ENCODE peak calls at places on chromosomes 16 and 17, in seven cellular contexts. R, S, B, N, D, F and H are unnamed samples.

GRCh38 chr16:88924834-88925539 is 52.0 kb downstream of the CBFA2T3 start:
- DNase-seq in R (peak), S (peak), B (no peak), N (peak), D (peak), F (peak), H (peak)

GRCh38 chr16:50808929-50809538 is 67.1 kb downstream of the CYLD start:
- DNase-seq in R (no peak), S (no peak), B (no peak), N (no peak), D (no peak), F (no peak), H (no peak)

GRCh38 chr16:80283450-80284392 is 257.1 kb upstream of the DYNLRB2 start:
- DNase-seq in R (no peak), S (no peak), B (no peak), N (no peak), D (no peak), F (no peak), H (no peak)

GRCh38 chr16:4696172-4696904 is 3.0 kb downstream of the NUDT16L1 start:
- DNase-seq in R (peak), S (no peak), B (no peak), N (no peak), D (no peak), F (no peak), H (no peak)

GRCh38 chr17:82753201-82753464 is 1.3 kb downstream of the TBCD start:
- DNase-seq in R (no peak), S (no peak), B (no peak), N (no peak), D (no peak), F (no peak), H (no peak)

GRCh38 chr16:75909746-75910145 is 183.5 kb upstream of the CPHXL start:
- DNase-seq in R (no peak), S (no peak), B (no peak), N (no peak), D (no peak), F (no peak), H (no peak)

GRCh38 chr17:41061969-41062368 is 2.1 kb upstream of the KRTAP2-3 start:
- DNase-seq in R (no peak), S (no peak), B (no peak), N (no peak), D (no peak), F (peak), H (no peak)

GRCh38 chr17:45951941-45952340 is 47.1 kb upstream of the STH start:
- DNase-seq in R (no peak), S (no peak), B (no peak), N (no peak), D (peak), F (no peak), H (no peak)

GRCh38 chr16:10646581-10647263 is 48.0 kb downstream of the TEKT5 start:
- DNase-seq in R (no peak), S (no peak), B (no peak), N (no peak), D (no peak), F (peak), H (no peak)

GRCh38 chr16:12780467-12780866 is 23.2 kb downstream of the CPPED1 start:
- DNase-seq in R (no peak), S (no peak), B (no peak), N (no peak), D (no peak), F (no peak), H (no peak)

GRCh38 chr17:1231456-1231855 is 38.8 kb upstream of the BHLHA9 start:
- DNase-seq in R (no peak), S (no peak), B (no peak), N (no peak), D (no peak), F (no peak), H (no peak)

GRCh38 chr16:48153689-48154265 is 2.0 kb downstream of the ABCC12 start:
- DNase-seq in R (no peak), S (no peak), B (no peak), N (no peak), D (no peak), F (no peak), H (no peak)

GRCh38 chr17:81241648-81242420 is 2.7 kb downstream of the NDUFAF8 start:
- DNase-seq in R (peak), S (no peak), B (no peak), N (peak), D (peak), F (peak), H (peak)

GRCh38 chr16:1770328-1771071 is 843 bp downstream of the NME3 start:
- DNase-seq in R (peak), S (peak), B (no peak), N (no peak), D (no peak), F (no peak), H (peak)

GRCh38 chr17:79038545-79039135 is 14.7 kb downstream of the C1QTNF1 start:
- DNase-seq in R (no peak), S (no peak), B (no peak), N (no peak), D (no peak), F (no peak), H (no peak)

GRCh38 chr17:16354585-16354984 is 1.3 kb upstream of the CENPV start:
- DNase-seq in R (no peak), S (no peak), B (no peak), N (no peak), D (no peak), F (no peak), H (no peak)

GRCh38 chr16:14377326-14377725 is 252.7 kb downstream of the PARN start:
- DNase-seq in R (no peak), S (no peak), B (no peak), N (no peak), D (no peak), F (no peak), H (no peak)

GRCh38 chr17:60356947-60357346 is 35.0 kb downstream of the USP32 start:
- DNase-seq in R (no peak), S (no peak), B (no peak), N (no peak), D (no peak), F (no peak), H (peak)

GRCh38 chr17:37502009-37502936 is 12.6 kb downstream of the DUSP14 start:
- DNase-seq in R (no peak), S (no peak), B (no peak), N (no peak), D (no peak), F (peak), H (no peak)

GRCh38 chr16:64773184-64773583 is 348.7 kb downstream of the CDH11 start:
- DNase-seq in R (no peak), S (no peak), B (no peak), N (no peak), D (no peak), F (no peak), H (no peak)

GRCh38 chr17:34254146-34254545 is 939 bp upstream of the CCL2 start:
- DNase-seq in R (no peak), S (no peak), B (no peak), N (no peak), D (no peak), F (no peak), H (no peak)

GRCh38 chr17:61634942-61635538 is 44.0 kb upstream of the NACA2 start:
- DNase-seq in R (no peak), S (no peak), B (no peak), N (no peak), D (no peak), F (no peak), H (no peak)

GRCh38 chr16:17273142-17273561 is 197.6 kb downstream of the XYLT1 start:
- DNase-seq in R (no peak), S (peak), B (no peak), N (no peak), D (no peak), F (peak), H (no peak)

GRCh38 chr16:69796285-69797118 is 34.4 kb downstream of the WWP2 start:
- DNase-seq in R (peak), S (peak), B (no peak), N (no peak), D (peak), F (peak), H (peak)

GRCh38 chr16:9033125-9033830 is 58.2 kb upstream of the HAPSTR1 start:
- DNase-seq in R (peak), S (peak), B (no peak), N (no peak), D (peak), F (peak), H (no peak)

DNA sequence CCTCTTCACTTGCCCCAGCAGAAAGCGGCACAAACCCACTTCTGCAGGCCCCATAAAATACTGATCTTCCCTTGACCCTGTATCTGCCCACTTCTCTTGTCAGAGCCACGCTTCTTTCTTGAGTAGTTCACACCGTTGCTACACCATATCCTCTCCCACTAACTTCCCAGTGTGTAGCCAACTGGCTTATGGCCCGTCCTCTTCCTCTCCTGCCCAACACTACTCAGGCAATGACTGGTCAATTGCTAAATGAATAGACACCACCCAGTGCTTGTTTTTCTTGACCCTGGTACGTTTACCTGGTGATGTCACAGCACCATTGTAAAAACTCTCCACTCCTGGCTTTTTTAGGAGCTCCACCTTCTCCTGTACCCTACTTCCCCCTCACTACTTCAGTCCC is 86.9 kb downstream of the NDEL1 start:
- DNase-seq in R (no peak), S (no peak), B (no peak), N (no peak), D (no peak), F (no peak), H (no peak)
- TF ChIP-seq JUND in R (no peak), S (no peak), B (no peak), N (no peak), D (no peak), F (no peak), H (no peak)

GRCh38 chr16:29306201-29306600 is 100.3 kb downstream of the NPIPB11 start:
- DNase-seq in R (no peak), S (no peak), B (no peak), N (no peak), D (no peak), F (no peak), H (no peak)

GRCh38 chr16:29304251-29304900 is 102.1 kb downstream of the NPIPB11 start:
- DNase-seq in R (no peak), S (no peak), B (no peak), N (no peak), D (no peak), F (no peak), H (no peak)

GRCh38 chr16:29307598-29308507 is 98.7 kb downstream of the NPIPB11 start:
- DNase-seq in R (no peak), S (no peak), B (no peak), N (no peak), D (no peak), F (peak), H (no peak)

GRCh38 chr16:29308644-29309546 is 97.6 kb downstream of the NPIPB11 start:
- DNase-seq in R (no peak), S (no peak), B (no peak), N (no peak), D (no peak), F (no peak), H (no peak)

DNA sequence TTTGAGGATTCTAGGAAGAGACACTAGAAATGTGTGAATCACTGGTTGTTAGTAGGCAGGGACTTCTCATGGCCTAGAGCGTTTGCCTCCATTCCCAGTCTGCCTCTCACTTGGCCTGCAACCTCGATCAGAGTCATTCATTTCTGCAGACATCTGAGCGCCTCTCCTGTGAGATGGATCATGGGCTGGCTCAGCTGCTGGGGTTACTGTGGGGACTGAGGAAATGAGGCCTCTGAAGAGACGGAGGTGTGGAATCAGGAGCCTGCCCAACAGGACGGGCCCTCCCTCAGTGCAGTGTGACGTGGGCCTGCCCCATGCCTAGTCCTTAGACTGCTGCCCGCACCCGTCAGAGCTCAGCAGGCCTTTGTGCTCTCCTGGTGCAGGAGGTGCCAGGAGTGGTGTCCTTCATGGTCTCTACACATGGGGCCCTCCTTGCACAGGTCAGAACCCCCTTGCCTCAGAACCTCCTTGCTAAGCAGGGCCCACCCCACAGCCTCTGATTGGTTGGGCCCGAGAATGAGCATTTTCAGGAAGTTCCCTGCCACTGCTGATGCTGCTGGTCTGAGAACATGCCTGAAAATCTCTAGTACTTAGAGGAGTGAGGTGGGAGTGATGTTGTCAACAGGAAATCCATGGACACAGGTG is 99.4 kb downstream of the NPIPB11 start:
- DNase-seq in R (no peak), S (no peak), B (no peak), N (no peak), D (no peak), F (no peak), H (no peak)
- TF ChIP-seq JUND in R (no peak), S (no peak), B (no peak), N (no peak), D (no peak), F (no peak), H (no peak)

GRCh38 chr17:59073972-59074371 is 32.7 kb downstream of the TRIM37 start:
- DNase-seq in R (no peak), S (no peak), B (no peak), N (no peak), D (no peak), F (no peak), H (no peak)
- TF ChIP-seq JUND in R (no peak), S (no peak), B (no peak), N (no peak), D (no peak), F (no peak), H (no peak)

DNA sequence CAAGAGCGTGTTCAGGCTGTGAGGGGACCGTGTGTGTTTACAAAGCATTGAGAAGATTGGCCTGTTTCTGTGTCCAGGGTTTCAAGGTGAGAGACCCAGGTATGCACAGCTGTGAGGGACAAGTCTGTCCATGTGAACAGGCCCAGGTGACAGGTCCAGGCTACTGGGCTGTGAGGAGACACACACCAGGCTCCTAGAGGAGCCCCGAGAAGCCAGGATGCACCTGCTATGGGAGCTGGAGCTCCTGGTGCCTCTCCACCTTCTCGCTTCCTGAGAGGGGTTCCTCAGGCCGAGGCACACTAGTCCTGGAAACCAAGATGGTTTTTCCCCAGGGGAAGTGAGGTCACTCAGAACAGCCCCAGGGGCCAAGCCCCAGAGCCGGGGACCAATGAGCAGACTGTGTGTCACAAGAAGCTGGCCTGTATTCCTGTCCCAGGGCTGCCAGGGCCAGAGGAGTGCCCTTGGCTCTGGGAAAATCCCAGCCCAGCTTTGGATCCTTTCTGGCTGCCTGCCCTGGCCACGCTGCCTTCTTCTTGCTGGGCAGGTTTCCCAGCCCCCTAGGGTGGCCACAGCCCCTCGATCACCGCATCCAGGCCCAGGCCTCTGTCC is 153.4 kb upstream of the PLCG2 start:
- DNase-seq in R (no peak), S (no peak), B (no peak), N (no peak), D (no peak), F (no peak), H (peak)
- TF ChIP-seq JUND in R (no peak), S (no peak), B (no peak), N (no peak), D (no peak), F (no peak), H (no peak)

GRCh38 chr17:39235555-39236221 is 9.9 kb upstream of the STAC2 start:
- DNase-seq in R (peak), S (peak), B (peak), N (peak), D (peak), F (peak), H (peak)
- TF ChIP-seq JUND in R (no peak), S (no peak), B (no peak), N (no peak), D (no peak), F (no peak), H (no peak)

GRCh38 chr17:66398617-66399016 is 96.2 kb downstream of the PRKCA start:
- DNase-seq in R (peak), S (no peak), B (no peak), N (no peak), D (no peak), F (no peak), H (no peak)

GRCh38 chr17:66397486-66397885 is 95.1 kb downstream of the PRKCA start:
- DNase-seq in R (no peak), S (no peak), B (no peak), N (no peak), D (no peak), F (no peak), H (no peak)

GRCh38 chr17:66395961-66396360 is 93.5 kb downstream of the PRKCA start:
- DNase-seq in R (no peak), S (no peak), B (no peak), N (no peak), D (no peak), F (no peak), H (no peak)

GRCh38 chr17:66399441-66399840 is 97.0 kb downstream of the PRKCA start:
- DNase-seq in R (no peak), S (no peak), B (no peak), N (no peak), D (no peak), F (no peak), H (no peak)

DNA sequence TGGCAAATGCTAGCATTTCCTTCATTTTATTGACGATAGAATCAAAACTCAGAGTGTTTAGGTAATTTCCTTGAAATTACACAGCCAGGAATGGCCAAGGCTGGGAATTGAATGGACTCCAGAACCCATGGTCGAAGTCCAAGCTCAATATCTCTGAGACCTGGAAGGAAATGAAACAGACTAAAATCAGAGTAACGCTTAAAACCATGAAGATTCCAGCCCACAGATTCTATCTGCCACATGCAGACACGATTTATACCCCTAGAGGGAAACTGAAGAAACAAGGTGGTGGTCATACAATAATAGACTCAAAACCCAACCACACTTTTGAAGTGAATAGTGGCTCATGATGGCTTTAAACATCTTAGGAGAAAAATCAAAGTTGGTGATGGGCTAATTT is 95.6 kb downstream of the PRKCA start:
- DNase-seq in R (peak), S (no peak), B (no peak), N (no peak), D (no peak), F (no peak), H (no peak)
- TF ChIP-seq JUND in R (no peak), S (no peak), B (no peak), N (no peak), D (no peak), F (no peak), H (no peak)

GRCh38 chr17:48873696-48874443 is 18.7 kb upstream of the ATP5MC1 start:
- DNase-seq in R (no peak), S (no peak), B (no peak), N (no peak), D (no peak), F (no peak), H (no peak)

GRCh38 chr17:48883171-48883570 is 9.4 kb upstream of the ATP5MC1 start:
- DNase-seq in R (no peak), S (no peak), B (no peak), N (no peak), D (no peak), F (no peak), H (no peak)

GRCh38 chr17:48882272-48882671 is 10.3 kb upstream of the ATP5MC1 start:
- DNase-seq in R (no peak), S (no peak), B (no peak), N (no peak), D (no peak), F (no peak), H (no peak)

GRCh38 chr17:48873212-48873611 is 19.4 kb upstream of the ATP5MC1 start:
- DNase-seq in R (no peak), S (no peak), B (no peak), N (no peak), D (no peak), F (no peak), H (no peak)

GRCh38 chr17:48878920-48879898 is 13.4 kb upstream of the ATP5MC1 start:
- DNase-seq in R (peak), S (peak), B (peak), N (no peak), D (peak), F (peak), H (peak)
- TF ChIP-seq JUND in R (no peak), S (no peak), B (no peak), N (no peak), D (no peak), F (no peak), H (no peak)

DNA sequence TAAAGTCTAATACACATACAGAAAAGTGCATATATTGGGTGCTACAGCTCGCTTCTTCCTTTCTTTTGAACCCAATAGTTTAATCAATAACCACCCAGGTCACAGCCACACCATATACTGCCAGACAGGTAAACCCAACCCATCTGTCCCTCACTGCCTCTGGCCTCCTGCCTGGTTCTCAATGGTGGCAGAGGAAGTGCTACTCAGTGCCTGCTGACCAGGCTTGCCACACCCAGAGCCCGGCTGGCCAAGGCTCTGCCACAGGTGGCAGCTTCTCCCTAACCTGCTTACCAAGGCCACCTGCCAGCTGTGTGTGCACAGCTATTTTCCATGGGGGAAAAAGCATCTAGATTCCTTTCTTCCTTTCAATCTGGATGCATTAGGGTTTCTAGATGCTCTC is 584 bp downstream of the PMP22 start:
- DNase-seq in R (no peak), S (no peak), B (no peak), N (no peak), D (no peak), F (no peak), H (no peak)
- TF ChIP-seq JUND in R (no peak), S (no peak), B (no peak), N (no peak), D (no peak), F (no peak), H (no peak)

DNA sequence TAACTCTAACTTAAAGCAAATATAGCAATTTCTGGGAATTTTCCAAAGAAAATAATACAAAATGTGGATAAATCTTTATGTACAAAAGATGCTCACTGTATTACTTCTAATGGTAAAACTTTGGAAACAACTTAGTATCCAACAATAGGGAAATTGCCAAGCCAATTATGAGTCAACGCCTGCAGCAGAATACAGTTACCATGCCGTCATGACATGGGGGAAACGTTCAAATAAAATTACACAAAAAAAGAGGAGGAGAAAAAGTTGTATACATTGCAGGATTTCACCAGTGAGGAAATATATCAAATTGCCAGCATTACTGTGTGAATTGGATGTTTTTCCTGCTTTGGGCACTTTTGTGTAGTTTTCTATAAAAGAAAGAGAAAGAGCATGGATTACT is 469.6 kb downstream of the SOX9 start:
- DNase-seq in R (no peak), S (no peak), B (no peak), N (no peak), D (no peak), F (peak), H (no peak)
- TF ChIP-seq JUND in R (no peak), S (no peak), B (no peak), N (no peak), D (no peak), F (no peak), H (no peak)

GRCh38 chr17:19494961-19495806 is 38.5 kb upstream of the SLC47A1 start:
- DNase-seq in R (no peak), S (no peak), B (no peak), N (no peak), D (peak), F (no peak), H (no peak)
- TF ChIP-seq JUND in R (no peak), S (no peak), B (no peak), N (no peak), D (no peak), F (no peak), H (no peak)